ENCODE peak calls at places on chromosomes 16 and 17, in six cellular contexts. One of them, this sample, is unnamed.

GRCh38 chr17:59107306-59107670 is 608 bp upstream of the TRIM37 start:
- DNase-seq in H1: no peak
- DNase-seq in IMR-90: no peak
- DNase-seq in trophoblast cell: no peak
- DNase-seq in neuronal stem cell: no peak
- DNase-seq in mesendoderm: no peak
- DNase-seq in this sample: no peak

GRCh38 chr16:15450624-15451023 is 16.2 kb downstream of the BMERB1 start:
- DNase-seq in H1: no peak
- DNase-seq in IMR-90: no peak
- DNase-seq in trophoblast cell: no peak
- DNase-seq in neuronal stem cell: no peak
- DNase-seq in mesendoderm: no peak
- DNase-seq in this sample: no peak

GRCh38 chr17:76491271-76492184 is 9.7 kb downstream of the RHBDF2 start:
- DNase-seq in H1: no peak
- DNase-seq in IMR-90: no peak
- DNase-seq in trophoblast cell: no peak
- DNase-seq in neuronal stem cell: no peak
- DNase-seq in mesendoderm: no peak
- DNase-seq in this sample: no peak

GRCh38 chr16:78183886-78184553 is 84.6 kb downstream of the WWOX start:
- DNase-seq in H1: no peak
- DNase-seq in IMR-90: no peak
- DNase-seq in trophoblast cell: no peak
- DNase-seq in neuronal stem cell: no peak
- DNase-seq in mesendoderm: no peak
- DNase-seq in this sample: peak

GRCh38 chr16:8493885-8494487 is 96.3 kb downstream of the TMEM114 start:
- DNase-seq in H1: no peak
- DNase-seq in IMR-90: no peak
- DNase-seq in trophoblast cell: no peak
- DNase-seq in neuronal stem cell: no peak
- DNase-seq in mesendoderm: peak
- DNase-seq in this sample: no peak

GRCh38 chr16:75256059-75256870 is 4.8 kb upstream of the BCAR1 start:
- DNase-seq in H1: no peak
- DNase-seq in IMR-90: no peak
- DNase-seq in trophoblast cell: no peak
- DNase-seq in neuronal stem cell: no peak
- DNase-seq in mesendoderm: peak
- DNase-seq in this sample: peak

GRCh38 chr16:3650631-3651265 is 3.7 kb upstream of the DNASE1 start:
- DNase-seq in H1: no peak
- DNase-seq in IMR-90: no peak
- DNase-seq in trophoblast cell: no peak
- DNase-seq in neuronal stem cell: no peak
- DNase-seq in mesendoderm: no peak
- DNase-seq in this sample: no peak

GRCh38 chr16:23981429-23982399 is 145.9 kb downstream of the PRKCB start:
- DNase-seq in H1: no peak
- DNase-seq in IMR-90: no peak
- DNase-seq in trophoblast cell: no peak
- DNase-seq in neuronal stem cell: no peak
- DNase-seq in mesendoderm: no peak
- DNase-seq in this sample: no peak

GRCh38 chr16:89921699-89922476 is 1.3 kb upstream of the TUBB3 start:
- DNase-seq in H1: no peak
- DNase-seq in IMR-90: peak
- DNase-seq in trophoblast cell: peak
- DNase-seq in neuronal stem cell: peak
- DNase-seq in mesendoderm: peak
- DNase-seq in this sample: peak

GRCh38 chr16:11248133-11248532 is 7.9 kb downstream of the SOCS1 start:
- DNase-seq in H1: no peak
- DNase-seq in IMR-90: peak
- DNase-seq in trophoblast cell: no peak
- DNase-seq in neuronal stem cell: no peak
- DNase-seq in mesendoderm: no peak
- DNase-seq in this sample: no peak

GRCh38 chr17:17841620-17842025 is 4.8 kb upstream of the SREBF1 start:
- DNase-seq in H1: no peak
- DNase-seq in IMR-90: no peak
- DNase-seq in trophoblast cell: no peak
- DNase-seq in neuronal stem cell: no peak
- DNase-seq in mesendoderm: peak
- DNase-seq in this sample: peak
- H2AK5ac ChIP-seq in H1: peak
- H2AK5ac ChIP-seq in IMR-90: peak
- H2AK5ac ChIP-seq in trophoblast cell: peak
- H2AK5ac ChIP-seq in neuronal stem cell: peak
- H2AK5ac ChIP-seq in mesendoderm: peak
- H2AK5ac ChIP-seq in this sample: peak

GRCh38 chr16:50692644-50692998 is 785 bp upstream of the NOD2 start:
- DNase-seq in H1: no peak
- DNase-seq in IMR-90: no peak
- DNase-seq in trophoblast cell: no peak
- DNase-seq in neuronal stem cell: no peak
- DNase-seq in mesendoderm: no peak
- DNase-seq in this sample: no peak
- H4K8ac ChIP-seq in H1: no peak
- H4K8ac ChIP-seq in IMR-90: no peak
- H4K8ac ChIP-seq in trophoblast cell: no peak
- H4K8ac ChIP-seq in neuronal stem cell: peak
- H4K8ac ChIP-seq in mesendoderm: no peak
- H4K8ac ChIP-seq in this sample: no peak

GRCh38 chr17:67442787-67443624 is 65.9 kb downstream of the PITPNC1 start:
- DNase-seq in H1: no peak
- DNase-seq in IMR-90: no peak
- DNase-seq in trophoblast cell: no peak
- DNase-seq in neuronal stem cell: no peak
- DNase-seq in mesendoderm: no peak
- DNase-seq in this sample: peak

GRCh38 chr17:67441052-67441738 is 64.1 kb downstream of the PITPNC1 start:
- DNase-seq in H1: no peak
- DNase-seq in IMR-90: peak
- DNase-seq in trophoblast cell: no peak
- DNase-seq in neuronal stem cell: peak
- DNase-seq in mesendoderm: peak
- DNase-seq in this sample: peak

GRCh38 chr17:67439269-67439668 is 62.2 kb downstream of the PITPNC1 start:
- DNase-seq in H1: no peak
- DNase-seq in IMR-90: no peak
- DNase-seq in trophoblast cell: no peak
- DNase-seq in neuronal stem cell: no peak
- DNase-seq in mesendoderm: no peak
- DNase-seq in this sample: no peak

GRCh38 chr17:67438669-67439068 is 61.6 kb downstream of the PITPNC1 start:
- DNase-seq in H1: no peak
- DNase-seq in IMR-90: no peak
- DNase-seq in trophoblast cell: no peak
- DNase-seq in neuronal stem cell: no peak
- DNase-seq in mesendoderm: peak
- DNase-seq in this sample: no peak

GRCh38 chr17:67440311-67441051 is 63.4 kb downstream of the PITPNC1 start:
- DNase-seq in H1: no peak
- DNase-seq in IMR-90: no peak
- DNase-seq in trophoblast cell: no peak
- DNase-seq in neuronal stem cell: no peak
- DNase-seq in mesendoderm: no peak
- DNase-seq in this sample: peak
- H3K4me3 ChIP-seq in H1: no peak
- H3K4me3 ChIP-seq in IMR-90: peak
- H3K4me3 ChIP-seq in trophoblast cell: no peak
- H3K4me3 ChIP-seq in neuronal stem cell: peak
- H3K4me3 ChIP-seq in mesendoderm: no peak
- H3K4me3 ChIP-seq in this sample: no peak

GRCh38 chr17:75209061-75209460 is 3.6 kb downstream of the NUP85 start:
- DNase-seq in H1: no peak
- DNase-seq in IMR-90: no peak
- DNase-seq in trophoblast cell: no peak
- DNase-seq in neuronal stem cell: no peak
- DNase-seq in mesendoderm: no peak
- DNase-seq in this sample: no peak
- H2AK5ac ChIP-seq in H1: no peak
- H2AK5ac ChIP-seq in IMR-90: no peak
- H2AK5ac ChIP-seq in trophoblast cell: no peak
- H2AK5ac ChIP-seq in neuronal stem cell: no peak
- H2AK5ac ChIP-seq in mesendoderm: no peak
- H2AK5ac ChIP-seq in this sample: no peak

GRCh38 chr17:16652252-16652651 is 1.4 kb downstream of the ZNF624 start:
- DNase-seq in H1: no peak
- DNase-seq in IMR-90: no peak
- DNase-seq in trophoblast cell: no peak
- DNase-seq in neuronal stem cell: no peak
- DNase-seq in mesendoderm: no peak
- DNase-seq in this sample: no peak
- H4K8ac ChIP-seq in H1: no peak
- H4K8ac ChIP-seq in IMR-90: no peak
- H4K8ac ChIP-seq in trophoblast cell: no peak
- H4K8ac ChIP-seq in neuronal stem cell: no peak
- H4K8ac ChIP-seq in mesendoderm: no peak
- H4K8ac ChIP-seq in this sample: no peak

GRCh38 chr16:67199011-67199807 is at the start of gene ELMO3:
- DNase-seq in H1: no peak
- DNase-seq in IMR-90: no peak
- DNase-seq in trophoblast cell: peak
- DNase-seq in neuronal stem cell: peak
- DNase-seq in mesendoderm: peak
- DNase-seq in this sample: no peak
- H3K4me3 ChIP-seq in H1: peak
- H3K4me3 ChIP-seq in IMR-90: no peak
- H3K4me3 ChIP-seq in trophoblast cell: peak
- H3K4me3 ChIP-seq in neuronal stem cell: no peak
- H3K4me3 ChIP-seq in mesendoderm: peak
- H3K4me3 ChIP-seq in this sample: no peak